ENCODE peak calls at places on chromosomes 3 and 15, in four cellular contexts. One of them, this sample, is unnamed.

GRCh38 chr3:51390600-51391074 is 448 bp upstream of the RBM15B start:
- DNase-seq in H1: no peak
- DNase-seq in HepG2: no peak
- DNase-seq in K562: no peak
- DNase-seq in this sample: no peak

GRCh38 chr3:101183151-101183550 is 137.2 kb downstream of the IMPG2 start:
- DNase-seq in K562: no peak
- DNase-seq in H1: no peak
- DNase-seq in HepG2: no peak
- DNase-seq in this sample: no peak

GRCh38 chr3:38738630-38739395 is 77.2 kb downstream of the SCN10A start:
- DNase-seq in HepG2: peak; percentile 27
- DNase-seq in K562: peak; percentile 67
- DNase-seq in H1: peak; percentile 94
- DNase-seq in this sample: no peak

GRCh38 chr3:121595765-121596406 is 2.7 kb downstream of the FBXO40 start:
- DNase-seq in H1: no peak
- DNase-seq in K562: no peak
- DNase-seq in HepG2: no peak
- DNase-seq in this sample: no peak

GRCh38 chr15:77163806-77164384 is 93.0 kb upstream of the TSPAN3 start:
- DNase-seq in K562: no peak
- DNase-seq in HepG2: no peak
- DNase-seq in H1: no peak
- DNase-seq in this sample: no peak

GRCh38 chr3:184316792-184317191 is 2.4 kb downstream of the EIF4G1 start:
- DNase-seq in K562: no peak
- DNase-seq in H1: no peak
- DNase-seq in HepG2: no peak
- DNase-seq in this sample: no peak

GRCh38 chr3:45948881-45949280 is 5.6 kb downstream of the CXCR6 start:
- DNase-seq in H1: no peak
- DNase-seq in HepG2: no peak
- DNase-seq in K562: no peak
- DNase-seq in this sample: no peak

GRCh38 chr3:149538371-149538770 is 63.9 kb downstream of the TM4SF4 start:
- DNase-seq in HepG2: no peak
- DNase-seq in H1: no peak
- DNase-seq in K562: no peak
- DNase-seq in this sample: no peak

GRCh38 chr3:153290278-153291015 is 128.4 kb downstream of the RAP2B start:
- DNase-seq in H1: no peak
- DNase-seq in K562: peak; percentile 21
- DNase-seq in HepG2: no peak
- DNase-seq in this sample: no peak

GRCh38 chr15:91866971-91867372 is 13.5 kb downstream of the SLCO3A1 start:
- DNase-seq in HepG2: no peak
- DNase-seq in H1: no peak
- DNase-seq in K562: no peak
- DNase-seq in this sample: no peak

GRCh38 chr3:41174703-41174964 is 24.7 kb upstream of the CTNNB1 start:
- DNase-seq in H1: no peak
- DNase-seq in K562: no peak
- DNase-seq in HepG2: no peak
- DNase-seq in this sample: no peak

GRCh38 chr15:89783861-89784685 is 7.9 kb downstream of the MESP2 start:
- DNase-seq in H1: no peak
- DNase-seq in K562: no peak
- DNase-seq in HepG2: no peak
- DNase-seq in this sample: no peak

GRCh38 chr15:67307156-67307555 is 52.6 kb downstream of the IQCH start:
- DNase-seq in HepG2: no peak
- DNase-seq in K562: no peak
- DNase-seq in H1: no peak
- DNase-seq in this sample: no peak

GRCh38 chr3:56783644-56784451 is 17.9 kb downstream of the ARHGEF3 start:
- DNase-seq in HepG2: peak; percentile 77
- DNase-seq in K562: no peak
- DNase-seq in H1: no peak
- DNase-seq in this sample: peak; percentile 93

GRCh38 chr15:98714906-98715305 is 66.6 kb downstream of the IGF1R start:
- DNase-seq in HepG2: no peak
- DNase-seq in H1: no peak
- DNase-seq in K562: no peak
- DNase-seq in this sample: no peak

GRCh38 chr3:124202754-124203153 is 210.8 kb upstream of the ROPN1 start:
- DNase-seq in H1: no peak
- DNase-seq in HepG2: no peak
- DNase-seq in K562: no peak
- DNase-seq in this sample: no peak

GRCh38 chr15:60859996-60860494 is 369.1 kb downstream of the RORA start:
- DNase-seq in H1: no peak
- DNase-seq in HepG2: no peak
- DNase-seq in K562: no peak
- DNase-seq in this sample: no peak

GRCh38 chr15:50181983-50182232 is at the start of gene SLC27A2:
- DNase-seq in K562: peak; percentile 86
- DNase-seq in HepG2: no peak
- DNase-seq in H1: no peak
- DNase-seq in this sample: no peak

GRCh38 chr15:75620776-75621536 is 4.6 kb downstream of the SNUPN start:
- DNase-seq in HepG2: no peak
- DNase-seq in K562: no peak
- DNase-seq in H1: no peak
- DNase-seq in this sample: no peak

GRCh38 chr3:136078421-136079364 is 113.2 kb downstream of the PPP2R3A start:
- DNase-seq in H1: no peak
- DNase-seq in HepG2: peak; percentile 4
- DNase-seq in K562: peak; percentile 9
- DNase-seq in this sample: no peak

GRCh38 chr3:113438224-113438623 is 3.1 kb downstream of the CFAP44 start:
- DNase-seq in K562: no peak
- DNase-seq in HepG2: no peak
- DNase-seq in H1: no peak
- DNase-seq in this sample: no peak

GRCh38 chr3:148992027-148992634 is 791 bp downstream of the GYG1 start:
- DNase-seq in HepG2: peak; percentile 8
- DNase-seq in H1: peak; percentile 59
- DNase-seq in K562: no peak
- DNase-seq in this sample: no peak

GRCh38 chr3:144770813-144771400 is 799.3 kb downstream of the DIPK2A start:
- DNase-seq in H1: no peak
- DNase-seq in K562: no peak
- DNase-seq in HepG2: peak; percentile 32
- DNase-seq in this sample: no peak

GRCh38 chr3:155417119-155417517 is 123.6 kb upstream of the STRIT1 start:
- DNase-seq in K562: no peak
- DNase-seq in HepG2: no peak
- DNase-seq in H1: no peak
- DNase-seq in this sample: no peak

GRCh38 chr15:64045774-64046346 is 425 bp downstream of the DAPK2 start:
- DNase-seq in H1: peak; percentile 67
- DNase-seq in K562: no peak
- DNase-seq in HepG2: no peak
- DNase-seq in this sample: no peak

GRCh38 chr3:153752405-153753027 is 368.7 kb upstream of the ARHGEF26 start:
- DNase-seq in HepG2: no peak
- DNase-seq in H1: no peak
- DNase-seq in K562: no peak
- DNase-seq in this sample: no peak

GRCh38 chr15:66740802-66741201 is 38.8 kb downstream of the SMAD6 start:
- DNase-seq in HepG2: no peak
- DNase-seq in H1: no peak
- DNase-seq in K562: no peak
- DNase-seq in this sample: no peak

GRCh38 chr15:98978153-98978552 is 29.4 kb downstream of the PGPEP1L start:
- DNase-seq in K562: no peak
- DNase-seq in HepG2: no peak
- DNase-seq in H1: no peak
- DNase-seq in this sample: no peak

GRCh38 chr15:75123395-75123794 is 78.3 kb upstream of the C15orf39 start:
- DNase-seq in K562: no peak
- DNase-seq in H1: no peak
- DNase-seq in HepG2: no peak
- DNase-seq in this sample: no peak

GRCh38 chr15:70164156-70164900 is 66.6 kb upstream of the TLE3 start:
- DNase-seq in K562: no peak
- DNase-seq in HepG2: no peak
- DNase-seq in H1: no peak
- DNase-seq in this sample: no peak

GRCh38 chr15:70166506-70167087 is 68.9 kb upstream of the TLE3 start:
- DNase-seq in H1: no peak
- DNase-seq in K562: no peak
- DNase-seq in HepG2: no peak
- DNase-seq in this sample: no peak

GRCh38 chr15:70167155-70167554 is 69.4 kb upstream of the TLE3 start:
- DNase-seq in HepG2: no peak
- DNase-seq in K562: no peak
- DNase-seq in H1: no peak
- DNase-seq in this sample: no peak

GRCh38 chr15:70164910-70165791 is 67.4 kb upstream of the TLE3 start:
- DNase-seq in K562: no peak
- DNase-seq in HepG2: peak; percentile 25
- DNase-seq in H1: no peak
- DNase-seq in this sample: no peak

DNA sequence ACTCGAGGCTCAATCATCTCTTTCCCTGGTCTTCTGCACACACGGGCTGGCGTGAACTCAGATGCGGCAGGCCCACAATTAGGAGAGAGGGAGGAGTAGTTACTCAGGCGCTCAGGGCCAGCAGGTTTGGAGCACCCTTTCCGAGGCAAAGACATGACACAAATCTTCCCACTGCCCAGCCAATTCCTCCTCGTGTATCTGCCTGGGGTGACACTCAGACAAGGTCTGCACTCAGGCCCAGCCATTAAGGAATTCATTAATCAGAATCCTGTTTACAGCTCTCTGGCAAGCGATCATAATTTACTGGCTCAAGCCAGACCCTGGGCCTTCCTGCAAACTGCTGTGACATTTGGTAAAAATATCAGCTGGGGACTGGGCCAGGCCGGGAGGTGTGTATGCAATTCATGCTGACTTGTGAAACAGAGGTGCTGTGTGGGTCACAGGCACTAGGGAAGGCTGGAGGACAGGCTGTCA is 68.1 kb upstream of the TLE3 start:
- DNase-seq in H1: no peak
- DNase-seq in HepG2: no peak
- DNase-seq in K562: no peak
- DNase-seq in this sample: no peak
- TF ChIP-seq CBX5 in H1: no peak
- TF ChIP-seq CBX5 in HepG2: no peak
- TF ChIP-seq CBX5 in K562: no peak
- TF ChIP-seq CBX5 in this sample: no peak

DNA sequence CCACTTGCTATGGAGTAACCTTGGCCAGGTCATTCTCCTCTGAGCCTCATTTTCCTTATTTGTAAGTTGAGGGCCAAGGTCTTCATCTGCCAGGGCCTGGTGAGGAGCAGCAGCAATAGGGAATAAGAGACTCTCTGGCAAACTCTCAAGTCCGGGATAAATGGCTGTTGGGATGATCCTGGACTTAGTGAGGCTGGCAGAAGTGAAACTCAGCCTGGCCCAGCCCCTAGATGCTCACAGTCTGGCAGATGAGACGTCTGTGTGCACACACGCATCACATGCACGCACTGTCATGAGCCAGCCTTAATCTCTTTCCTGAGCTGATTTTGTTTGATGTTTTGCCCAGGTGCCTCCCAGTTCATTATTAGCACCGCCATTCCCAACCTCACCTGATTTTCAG is 26.8 kb downstream of the SLC6A6 start:
- DNase-seq in HepG2: no peak
- DNase-seq in K562: no peak
- DNase-seq in H1: no peak
- DNase-seq in this sample: no peak
- TF ChIP-seq CBX5 in HepG2: no peak
- TF ChIP-seq CBX5 in K562: no peak
- TF ChIP-seq CBX5 in H1: no peak
- TF ChIP-seq CBX5 in this sample: no peak

DNA sequence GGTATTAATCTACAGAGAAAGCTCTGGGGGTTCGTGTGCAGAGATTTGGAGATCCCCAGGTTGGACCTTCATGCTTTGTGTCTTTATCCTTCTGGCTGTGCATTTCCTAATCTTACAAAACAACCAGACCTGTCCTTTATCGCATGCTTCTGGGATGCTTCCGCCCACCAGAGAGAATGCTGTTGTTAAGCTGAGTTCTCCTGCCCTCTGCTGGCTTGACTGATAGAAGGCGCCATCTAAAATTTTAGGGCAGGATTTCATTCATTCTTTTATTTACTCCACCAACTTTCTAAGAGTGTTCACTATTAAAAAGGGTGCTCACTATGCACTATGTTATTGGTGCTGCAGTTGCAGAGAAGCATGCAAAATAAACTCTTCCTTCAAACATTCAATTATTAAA is 8.7 kb upstream of the SST start:
- DNase-seq in K562: peak; percentile 14
- DNase-seq in HepG2: peak; percentile 41
- DNase-seq in H1: peak; percentile 71
- DNase-seq in this sample: no peak
- TF ChIP-seq CBX5 in K562: no peak
- TF ChIP-seq CBX5 in HepG2: no peak
- TF ChIP-seq CBX5 in H1: no peak
- TF ChIP-seq CBX5 in this sample: no peak

GRCh38 chr3:126146525-126147146 is 33.8 kb downstream of the ALDH1L1 start:
- DNase-seq in K562: no peak
- DNase-seq in HepG2: no peak
- DNase-seq in H1: no peak
- DNase-seq in this sample: no peak
- TF ChIP-seq CBX5 in K562: no peak
- TF ChIP-seq CBX5 in HepG2: no peak
- TF ChIP-seq CBX5 in H1: no peak
- TF ChIP-seq CBX5 in this sample: no peak